ENCODE peak calls at places on chromosomes 13 and 19, in six cellular contexts. H is GM12878, G is IMR-90, Q is HepG2, F is A549, U is K562. C is an unnamed sample.

GRCh38 chr19:51439021-51439465 is 19.2 kb downstream of the SIGLEC8 start:
- DNase-seq in H (no peak), G (no peak), Q (peak), F (no peak), U (peak), C (no peak)

GRCh38 chr19:50482271-50482855 is 5.7 kb upstream of the GARIN5A start:
- DNase-seq in H (no peak), G (no peak), Q (no peak), F (no peak), U (no peak), C (no peak)

GRCh38 chr13:27370305-27370853 is 54.0 kb upstream of the GTF3A start:
- DNase-seq in H (no peak), G (no peak), Q (no peak), F (no peak), U (no peak), C (no peak)

GRCh38 chr19:14167013-14167593 is 30.7 kb upstream of the ASF1B start:
- DNase-seq in H (no peak), G (no peak), Q (no peak), F (no peak), U (no peak), C (no peak)

GRCh38 chr19:5103061-5103701 is 134.3 kb downstream of the KDM4B start:
- DNase-seq in H (no peak), G (peak), Q (no peak), F (no peak), U (no peak), C (no peak)

GRCh38 chr19:46963093-46963734 is 56.4 kb upstream of the NPAS1 start:
- DNase-seq in H (no peak), G (peak), Q (no peak), F (no peak), U (no peak), C (no peak)

GRCh38 chr13:45781553-45782326 is 69.8 kb downstream of the SIAH3 start:
- DNase-seq in H (no peak), G (no peak), Q (no peak), F (no peak), U (no peak), C (peak)

GRCh38 chr19:58022283-58022660 is 11.6 kb upstream of the ZSCAN1 start:
- DNase-seq in H (no peak), G (no peak), Q (no peak), F (no peak), U (no peak), C (no peak)

GRCh38 chr13:73715114-73715909 is 418.9 kb downstream of the KLF12 start:
- DNase-seq in H (peak), G (no peak), Q (no peak), F (no peak), U (no peak), C (no peak)

GRCh38 chr19:16330811-16331690 is 6.4 kb downstream of the KLF2 start:
- DNase-seq in H (no peak), G (no peak), Q (no peak), F (no peak), U (no peak), C (no peak)

GRCh38 chr19:33194527-33194883 is 375 bp downstream of the LRP3 start:
- DNase-seq in H (no peak), G (no peak), Q (no peak), F (no peak), U (no peak), C (no peak)

GRCh38 chr19:35618857-35619256 is 6.3 kb downstream of the HAUS5 start:
- DNase-seq in H (no peak), G (no peak), Q (no peak), F (peak), U (no peak), C (no peak)

GRCh38 chr19:50722248-50723013 is 733 bp upstream of the CLEC11A start:
- DNase-seq in H (no peak), G (peak), Q (no peak), F (no peak), U (no peak), C (no peak)

DNA sequence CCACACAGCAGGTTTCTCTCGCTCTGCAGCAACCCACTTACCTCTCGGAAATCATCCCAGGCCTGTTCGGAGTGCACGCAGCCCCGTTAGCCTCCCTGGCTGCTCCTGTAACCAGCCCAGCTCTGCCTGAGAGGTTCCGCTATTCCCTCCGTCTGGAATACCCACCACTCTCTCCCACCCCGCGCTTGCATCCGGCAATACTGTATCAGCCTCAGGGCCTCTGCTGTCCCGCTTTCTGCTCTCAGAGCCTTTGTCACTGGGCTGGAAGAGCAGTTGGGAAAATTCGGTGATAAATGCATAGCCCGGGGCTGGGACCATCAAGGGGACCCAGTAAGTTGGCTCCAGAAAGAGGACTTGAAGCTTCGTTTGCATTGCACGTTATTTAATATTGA is 759 bp upstream of the TLE6 start:
- DNase-seq in H (no peak), G (no peak), Q (no peak), F (no peak), U (no peak), C (no peak)
- TF ChIP-seq BHLHE40 in H (no peak), G (no peak), Q (no peak), F (no peak), U (no peak), C (no peak)

GRCh38 chr13:60397693-60398437 is 845 bp downstream of the TDRD3 start:
- DNase-seq in H (no peak), G (peak), Q (peak), F (peak), U (peak), C (peak)
- TF ChIP-seq BHLHE40 in H (no peak), G (no peak), Q (no peak), F (no peak), U (no peak), C (no peak)

GRCh38 chr19:39845621-39846175 is 481 bp downstream of the FBL start:
- DNase-seq in H (no peak), G (no peak), Q (no peak), F (no peak), U (peak), C (peak)
- TF ChIP-seq BHLHE40 in H (no peak), G (no peak), Q (no peak), F (no peak), U (no peak), C (no peak)

GRCh38 chr19:45443462-45444317 is 20.0 kb upstream of the ERCC1 start:
- DNase-seq in H (no peak), G (peak), Q (peak), F (peak), U (peak), C (peak)

GRCh38 chr19:45446295-45446694 is 21.5 kb upstream of the FOSB start:
- DNase-seq in H (no peak), G (peak), Q (peak), F (peak), U (peak), C (no peak)

GRCh38 chr19:45445139-45445538 is 21.4 kb upstream of the ERCC1 start:
- DNase-seq in H (no peak), G (no peak), Q (no peak), F (no peak), U (no peak), C (no peak)

GRCh38 chr19:45442927-45443461 is 19.3 kb upstream of the ERCC1 start:
- DNase-seq in H (no peak), G (peak), Q (no peak), F (peak), U (peak), C (no peak)

GRCh38 chr19:45444318-45445041 is 20.8 kb upstream of the ERCC1 start:
- DNase-seq in H (no peak), G (peak), Q (peak), F (peak), U (peak), C (peak)
- TF ChIP-seq BHLHE40 in H (no peak), G (no peak), Q (no peak), F (no peak), U (no peak), C (no peak)

GRCh38 chr13:31987071-31987470 is 44.5 kb upstream of the FRY start:
- DNase-seq in H (no peak), G (no peak), Q (no peak), F (no peak), U (no peak), C (no peak)

GRCh38 chr13:31980842-31981241 is 50.7 kb upstream of the FRY start:
- DNase-seq in H (no peak), G (no peak), Q (no peak), F (no peak), U (no peak), C (no peak)

GRCh38 chr13:31982124-31982523 is 49.5 kb upstream of the FRY start:
- DNase-seq in H (no peak), G (no peak), Q (no peak), F (no peak), U (no peak), C (no peak)

GRCh38 chr13:31978021-31978420 is 53.6 kb upstream of the FRY start:
- DNase-seq in H (no peak), G (no peak), Q (no peak), F (no peak), U (no peak), C (no peak)

DNA sequence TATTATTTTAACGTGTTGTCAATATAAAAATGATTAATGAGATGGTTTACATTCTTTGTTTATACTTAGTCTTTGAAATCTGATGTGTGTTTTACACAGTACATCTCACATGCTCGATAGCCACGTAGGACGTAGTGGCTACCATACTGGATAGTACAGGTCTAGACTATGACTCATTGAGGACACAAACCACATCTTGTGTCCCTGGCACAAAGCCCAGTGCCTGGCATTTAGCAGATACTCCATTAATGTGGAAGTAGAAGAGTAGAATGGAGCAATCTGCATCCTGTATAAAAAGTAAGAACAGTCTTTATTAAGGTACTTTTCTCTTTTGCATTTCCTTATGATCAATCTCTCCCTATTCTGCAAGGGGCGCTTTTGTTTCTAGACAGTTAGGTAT is 49.0 kb upstream of the FRY start:
- DNase-seq in H (no peak), G (peak), Q (peak), F (peak), U (no peak), C (no peak)
- TF ChIP-seq BHLHE40 in H (no peak), G (peak), Q (no peak), F (no peak), U (no peak), C (no peak)

GRCh38 chr19:18593367-18594095 is 4.9 kb downstream of the REX1BD start:
- DNase-seq in H (no peak), G (no peak), Q (no peak), F (no peak), U (peak), C (peak)
- TF ChIP-seq BHLHE40 in H (no peak), G (no peak), Q (no peak), F (no peak), U (no peak), C (no peak)

GRCh38 chr19:12872941-12873890 is 8.0 kb downstream of the DNASE2 start:
- DNase-seq in H (no peak), G (peak), Q (peak), F (peak), U (peak), C (peak)
- TF ChIP-seq BHLHE40 in H (no peak), G (no peak), Q (no peak), F (no peak), U (no peak), C (no peak)